ENCODE peak calls at places on chromosomes 6 and 20, in nine cellular contexts. M, K, W, I, Q, C, T, G and V are unnamed samples.

GRCh38 chr6:157880534-157880933 is 57.5 kb downstream of the SNX9 start:
- DNase-seq in C (no peak), Q (no peak), K (no peak), W (no peak), I (no peak), G (no peak), T (no peak), M (peak; percentile 47), V (no peak)

GRCh38 chr20:7926767-7927166 is 13.5 kb downstream of the HAO1 start:
- DNase-seq in T (peak; percentile 28), I (no peak), M (peak; percentile 28), Q (no peak), G (no peak), W (no peak), K (no peak), C (peak; percentile 24), V (peak; percentile 40)

GRCh38 chr6:4316867-4317400 is 181.6 kb upstream of the ECI2 start:
- DNase-seq in T (peak; percentile 90), M (no peak), K (no peak), I (no peak), Q (no peak), W (peak; percentile 45), C (peak; percentile 91), G (no peak), V (peak; percentile 82)

GRCh38 chr20:46939031-46939430 is 44.4 kb downstream of the EYA2 start:
- DNase-seq in Q (no peak), T (no peak), G (no peak), I (no peak), M (peak; percentile 36), K (no peak), W (no peak), C (peak; percentile 29), V (peak; percentile 72)

GRCh38 chr6:11224252-11224965 is 8.1 kb downstream of the NEDD9 start:
- DNase-seq in K (no peak), M (no peak), C (no peak), Q (peak; percentile 65), W (no peak), I (no peak), T (peak; percentile 75), G (peak; percentile 17), V (no peak)

GRCh38 chr6:112743343-112743742 is 396.2 kb downstream of the RFPL4B start:
- DNase-seq in W (no peak), Q (no peak), G (no peak), I (no peak), M (peak; percentile 4), K (no peak), C (peak; percentile 64), T (peak; percentile 13), V (no peak)

GRCh38 chr6:127933852-127934840 is 33.3 kb upstream of the THEMIS start:
- DNase-seq in T (no peak), W (no peak), C (no peak), K (no peak), I (no peak), M (no peak), G (no peak), Q (peak; percentile 65), V (no peak)

GRCh38 chr6:45650527-45651135 is 272.9 kb upstream of the SUPT3H start:
- DNase-seq in G (no peak), C (no peak), M (no peak), T (peak; percentile 96), Q (no peak), K (no peak), I (no peak), W (peak; percentile 50), V (peak; percentile 64)

GRCh38 chr6:135904666-135905065 is 53.2 kb downstream of the PDE7B start:
- DNase-seq in K (no peak), I (no peak), T (peak; percentile 68), W (no peak), Q (no peak), M (no peak), C (no peak), G (no peak), V (no peak)

GRCh38 chr6:41073203-41073967 is 611 bp downstream of the NFYA start:
- DNase-seq in T (peak; percentile 70), M (peak; percentile 92), K (peak; percentile 87), W (peak; percentile 79), I (peak; percentile 80), G (peak; percentile 70), Q (peak; percentile 83), C (peak; percentile 87), V (peak; percentile 83)
- H3K4me3 ChIP-seq in T (peak overlapping the region; percentile 81), M (peak overlapping the region; percentile 96), K (peak overlapping the region; percentile 86), W (peak overlapping the region; percentile 82), I (peak overlapping the region; percentile 91), G (peak overlapping the region; percentile 92), Q (peak overlapping the region; percentile 86), C (peak overlapping the region; percentile 91), V (peak overlapping the region; percentile 96)

DNA sequence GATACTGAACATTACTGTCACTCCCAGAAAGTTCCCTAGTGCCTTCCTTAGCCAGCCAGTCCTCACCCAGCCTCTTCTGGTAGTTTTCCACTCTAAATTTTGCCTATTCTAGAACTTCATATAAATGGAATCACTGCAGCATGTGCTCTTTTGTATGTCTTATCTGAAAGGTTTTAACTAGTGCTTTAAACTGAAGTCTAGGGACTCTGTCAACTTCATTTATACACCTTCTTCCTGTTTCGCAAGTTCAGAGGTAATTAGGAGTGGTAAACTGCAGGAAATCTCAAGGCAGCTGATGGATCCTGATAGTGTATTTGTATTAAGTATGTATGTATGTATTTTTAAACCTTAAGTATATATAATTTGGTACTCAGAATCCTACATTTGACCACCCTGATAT is 94.3 kb downstream of the TCP11 start:
- DNase-seq in W (no peak), K (no peak), Q (no peak), G (no peak), I (no peak), T (no peak), M (no peak), C (peak; percentile 72), V (no peak)
- H3K27ac ChIP-seq in W (peak overlapping the region; percentile 25), K (no peak overlapping the region), Q (no peak overlapping the region), G (peak overlapping the region; percentile 8), I (no peak overlapping the region), T (no peak overlapping the region), M (no peak overlapping the region), C (peak overlapping the region; percentile 81), V (no peak overlapping the region)

DNA sequence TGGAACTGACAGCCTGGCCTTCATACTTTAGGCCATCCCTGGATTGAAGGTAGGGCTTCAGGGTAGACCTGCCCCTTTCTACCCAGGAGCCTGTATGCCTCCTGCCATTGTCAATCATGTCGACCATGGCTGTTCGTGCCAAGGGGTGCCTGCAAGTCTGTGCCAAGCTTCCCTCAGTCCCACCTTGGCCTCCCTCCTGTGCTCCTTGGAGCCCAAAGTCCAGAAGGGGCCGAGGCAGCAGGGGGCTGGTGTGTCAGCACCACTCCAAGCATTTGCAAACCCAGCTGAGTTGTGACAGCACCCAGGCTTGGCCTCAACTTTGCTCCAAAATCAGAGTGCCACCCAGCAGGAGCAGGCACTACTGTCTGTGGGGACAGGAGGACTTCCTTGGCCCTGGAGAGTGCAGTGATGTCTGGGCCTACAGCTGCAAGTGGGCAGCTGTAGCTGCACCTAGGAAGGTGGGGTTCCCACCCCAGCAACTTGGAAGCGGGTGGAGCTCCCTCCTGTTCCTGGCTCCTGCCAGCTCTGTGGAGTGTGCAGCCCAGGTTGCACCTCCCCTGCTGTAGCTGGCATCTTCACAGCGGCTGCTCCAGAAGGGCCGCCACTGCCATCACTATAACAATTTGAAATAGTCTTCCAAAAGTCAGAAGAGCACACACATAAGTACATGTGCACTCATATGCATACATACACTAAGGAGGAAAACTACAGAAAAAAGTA is 1719.3 kb downstream of the HACE1 start:
- DNase-seq in Q (no peak), C (no peak), G (no peak), K (no peak), W (no peak), M (no peak), T (no peak), I (no peak), V (no peak)
- H3K36me3 ChIP-seq in Q (no peaks in the 10 kb centered on the region), C (no peaks in the 10 kb centered on the region), G (no peaks in the 10 kb centered on the region), K (no peaks in the 10 kb centered on the region), W (no peaks in the 10 kb centered on the region), M (no peaks in the 10 kb centered on the region), T (no peaks in the 10 kb centered on the region), I (no peaks in the 10 kb centered on the region), V (no peaks in the 10 kb centered on the region)

DNA sequence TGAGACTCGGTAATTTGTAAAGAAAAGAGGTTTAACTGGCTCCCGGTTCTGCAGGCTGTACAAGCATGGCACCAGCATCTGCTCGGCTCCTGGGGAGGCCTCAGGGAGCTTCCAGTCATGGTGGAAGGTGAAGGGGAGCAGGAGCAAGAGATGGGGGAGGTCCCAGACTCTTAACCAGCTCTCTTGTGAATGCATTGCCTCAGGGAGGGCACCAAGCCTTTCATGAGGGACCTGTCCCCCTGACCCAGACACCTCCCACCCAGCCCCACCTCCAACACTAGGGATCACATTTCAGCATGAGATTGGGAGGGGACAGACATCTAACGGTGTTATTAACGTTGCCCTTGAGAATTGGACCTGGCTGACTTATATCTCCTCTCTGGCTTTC is 68.6 kb downstream of the PTPN1 start:
- DNase-seq in G (no peak), K (no peak), M (no peak), W (no peak), I (no peak), T (no peak), C (no peak), Q (no peak), V (no peak)
- H3K4me3 ChIP-seq in G (no peak overlapping the region), K (no peak overlapping the region), M (no peak overlapping the region), W (no peak overlapping the region), I (no peak overlapping the region), T (no peak overlapping the region), C (no peak overlapping the region), Q (no peak overlapping the region), V (no peak overlapping the region)

DNA sequence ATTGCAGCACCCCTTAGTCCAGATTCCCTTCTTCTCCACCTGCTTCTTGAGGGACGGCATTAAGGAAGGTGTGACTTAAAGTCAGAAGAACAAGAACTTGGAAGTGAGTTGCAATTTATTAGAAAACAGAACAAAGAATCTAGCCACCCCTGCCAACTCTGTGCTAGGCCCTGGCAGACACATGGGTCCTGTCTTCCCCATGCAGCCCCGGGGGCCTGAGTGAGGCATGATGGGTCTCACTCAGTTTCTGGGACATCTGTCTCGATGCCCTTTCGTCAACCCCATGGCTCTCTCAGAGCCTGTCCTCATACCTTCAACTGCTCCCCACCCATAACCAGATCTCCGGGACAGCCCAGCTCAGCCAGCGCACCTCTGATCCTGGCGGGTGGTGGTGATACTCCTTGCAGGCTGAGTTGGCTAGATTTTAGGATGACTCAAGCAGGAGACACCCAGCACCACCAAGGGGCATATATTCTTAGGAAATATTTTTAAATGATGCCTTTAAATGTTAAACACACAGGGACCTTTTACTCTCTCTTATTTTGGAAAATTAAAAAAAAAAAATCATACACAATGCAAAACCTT is 143.2 kb upstream of the RNF24 start:
- DNase-seq in T (no peak), G (no peak), Q (no peak), K (no peak), C (no peak), W (no peak), M (no peak), I (no peak), V (no peak)
- H3K27ac ChIP-seq in T (no peak overlapping the region), G (no peak overlapping the region), Q (no peak overlapping the region), K (no peak overlapping the region), C (no peak overlapping the region), W (no peak overlapping the region), M (no peak overlapping the region), I (no peak overlapping the region), V (no peak overlapping the region)